ENCODE peak calls at places on chromosomes 7 and 10, in four cellular contexts. T is GM12878, N is HL-60, J is K562. W is an unnamed sample.
A peak's percentile ranks its signal among the peaks of the same experiment; 100 is the strongest.

GRCh38 chr10:59037506-59037905 is 138.9 kb upstream of the PHYHIPL start:
- DNase-seq in T (no peak), J (no peak), N (no peak), W (no peak)

GRCh38 chr7:157827863-157828160 is 491.0 kb downstream of the DNAJB6 start:
- DNase-seq in N (no peak), J (no peak), T (no peak), W (no peak)

GRCh38 chr10:117217196-117217761 is 20.0 kb downstream of the KCNK18 start:
- DNase-seq in T (no peak), J (no peak), N (no peak), W (peak; percentile 44)

GRCh38 chr10:12777840-12778585 is 223.5 kb downstream of the CCDC3 start:
- DNase-seq in N (no peak), J (no peak), T (no peak), W (no peak)

GRCh38 chr10:76429642-76430041 is 998.2 kb downstream of the LRMDA start:
- DNase-seq in N (no peak), T (no peak), J (no peak), W (no peak)

GRCh38 chr10:132833421-132834111 is 47.6 kb upstream of the NKX6-2 start:
- DNase-seq in N (no peak), T (no peak), J (no peak), W (no peak)

GRCh38 chr10:15293862-15294835 is 76.9 kb downstream of the FAM171A1 start:
- DNase-seq in T (no peak), J (no peak), N (no peak), W (no peak)

GRCh38 chr10:86365346-86366032 is 1.1 kb downstream of the GRID1 start:
- DNase-seq in J (no peak), T (no peak), N (no peak), W (peak; percentile 41)

GRCh38 chr7:147894271-147894670 is 696.3 kb upstream of the C7orf33 start:
- DNase-seq in N (no peak), T (no peak), J (no peak), W (no peak)

GRCh38 chr7:145633513-145633912 is 483.1 kb upstream of the CNTNAP2 start:
- DNase-seq in J (no peak), T (no peak), N (no peak), W (no peak)

GRCh38 chr7:54076619-54077018 is 465.6 kb upstream of the VSTM2A start:
- DNase-seq in N (no peak), T (no peak), J (no peak), W (no peak)

GRCh38 chr10:22319559-22320558 is 1.0 kb upstream of the BMI1 start:
- DNase-seq in T (no peak), N (no peak), J (no peak), W (no peak)

GRCh38 chr10:89556590-89556989 is 21.2 kb upstream of the SLC16A12 start:
- DNase-seq in T (no peak), J (no peak), N (no peak), W (no peak)

GRCh38 chr10:50286517-50286916 is 35.2 kb upstream of the ASAH2 start:
- DNase-seq in N (no peak), T (no peak), J (no peak), W (no peak)

GRCh38 chr7:79175390-79175789 is 278.1 kb downstream of the MAGI2 start:
- DNase-seq in N (no peak), T (no peak), J (no peak), W (no peak)

GRCh38 chr10:77604941-77605351 is 32.7 kb downstream of the KCNMA1 start:
- DNase-seq in N (no peak), T (no peak), J (no peak), W (no peak)

GRCh38 chr10:23158370-23158769 is 33.7 kb upstream of the PTF1A start:
- DNase-seq in J (peak; percentile 80), T (no peak), N (peak; percentile 7), W (peak; percentile 53)

GRCh38 chr7:604038-604883 is 84.6 kb upstream of the PDGFA start:
- DNase-seq in J (peak; percentile 86), T (peak; percentile 71), N (peak; percentile 35), W (peak; percentile 84)

GRCh38 chr10:104521901-104522827 is 118.9 kb upstream of the SORCS3 start:
- DNase-seq in J (no peak), N (no peak), T (no peak), W (no peak)

GRCh38 chr10:31099101-31099500 is 67.4 kb upstream of the ZNF438 start:
- DNase-seq in J (no peak), T (no peak), N (no peak), W (no peak)

GRCh38 chr10:99854860-99855259 is 72.4 kb downstream of the ABCC2 start:
- DNase-seq in N (peak; percentile 40), J (peak; percentile 16), T (no peak), W (no peak)

GRCh38 chr10:44774676-44775401 is 136.3 kb upstream of the TMEM72 start:
- DNase-seq in J (no peak), N (no peak), T (no peak), W (no peak)

GRCh38 chr10:116417821-116418220 is 9.8 kb upstream of the PNLIPRP3 start:
- DNase-seq in N (no peak), T (no peak), J (no peak), W (no peak)

GRCh38 chr10:102426803-102427287 is 5.5 kb downstream of the CUEDC2 start:
- DNase-seq in N (no peak), J (no peak), T (no peak), W (no peak)

GRCh38 chr10:80460399-80461207 is 6.5 kb downstream of the TSPAN14 start:
- DNase-seq in J (no peak), N (peak; percentile 57), T (no peak), W (no peak)

GRCh38 chr10:35347899-35348608 is 11.7 kb downstream of the CCNY start:
- DNase-seq in J (no peak), T (no peak), N (no peak), W (no peak)

GRCh38 chr10:114708717-114709352 is 50.8 kb upstream of the ABLIM1 start:
- DNase-seq in N (no peak), J (no peak), T (no peak), W (no peak)

DNA sequence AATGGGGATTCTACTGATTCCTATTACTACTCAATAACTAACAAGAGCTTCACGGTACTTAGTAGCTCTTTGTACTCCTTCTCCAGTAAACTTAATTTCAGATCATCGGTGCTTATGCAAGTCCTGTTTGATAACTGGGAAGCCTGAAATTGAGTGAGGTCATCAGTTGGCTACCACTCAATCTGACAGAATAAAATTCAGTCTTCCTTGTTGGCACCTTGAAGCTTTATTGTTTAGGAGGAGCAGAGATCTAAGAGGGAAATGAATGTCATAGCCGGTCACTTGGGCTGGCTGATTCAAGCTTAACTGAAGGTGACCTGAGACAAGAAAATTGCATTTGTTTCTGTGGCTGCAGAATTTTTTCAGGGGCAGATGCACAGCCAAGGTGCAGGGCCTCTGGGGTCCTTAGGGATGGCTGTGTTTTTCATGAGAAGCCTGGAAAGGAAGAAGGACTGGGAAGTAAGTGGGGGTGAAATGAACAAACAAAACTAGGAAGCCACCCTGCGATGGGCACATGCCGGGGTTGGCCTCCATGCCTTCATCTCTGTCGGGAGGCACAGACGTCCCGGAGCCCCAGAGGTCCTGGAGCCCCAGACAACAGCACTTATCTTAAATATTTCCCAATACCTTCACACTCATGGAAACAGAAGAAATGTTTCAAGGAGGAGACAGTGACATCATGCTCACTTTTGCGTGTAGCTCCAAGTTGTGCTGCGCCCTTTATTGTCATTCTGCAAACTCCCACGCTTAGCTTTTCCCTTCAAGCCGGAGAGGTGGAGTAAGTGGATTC is 85.0 kb upstream of the KIF5B start:
- DNase-seq in J (no peak), T (no peak), N (no peak), W (no peak)
- TF ChIP-seq POLR2AphosphoS5 in J (no peak), T (no peak), N (no peak), W (no peak)

GRCh38 chr7:56092789-56093531 is at the start of gene PHKG1:
- DNase-seq in T (no peak), N (no peak), J (peak; percentile 67), W (no peak)
- TF ChIP-seq SPI1 in T (no peak), N (no peak), J (no peak), W (no peak)

DNA sequence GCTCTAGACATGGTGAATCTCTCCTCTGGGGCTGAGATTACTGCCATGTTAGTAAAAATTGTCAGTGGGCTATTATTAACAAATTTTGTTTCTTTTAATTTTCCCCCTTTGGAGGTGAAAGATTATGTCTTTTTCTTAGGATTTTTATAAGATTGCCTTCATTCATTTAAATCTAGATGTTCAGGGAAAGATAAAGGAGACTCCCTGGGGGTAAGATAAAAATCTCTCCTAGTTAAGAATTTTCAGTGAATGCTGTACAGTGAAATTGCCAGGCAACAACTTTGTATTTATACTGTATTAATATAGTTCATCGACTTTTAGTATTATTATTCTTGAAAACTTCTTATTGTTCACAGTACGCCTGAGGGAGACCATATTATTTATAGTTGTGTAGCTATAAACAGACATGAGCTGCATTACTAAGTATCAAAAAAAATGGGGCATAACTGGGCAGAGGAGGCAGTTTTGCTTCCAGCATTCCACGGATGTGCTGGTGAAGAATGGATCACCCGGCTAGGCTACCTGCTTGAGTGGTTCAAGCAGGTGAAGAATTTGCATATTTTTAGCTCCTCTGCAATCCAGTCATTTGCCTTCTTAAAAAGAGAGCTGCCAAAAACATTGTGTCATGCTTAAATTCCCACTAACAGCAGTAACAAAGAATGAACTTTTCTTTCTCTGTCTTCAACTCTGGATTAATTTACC is 552.1 kb downstream of the DNAJB9 start:
- DNase-seq in T (no peak), J (no peak), N (no peak), W (no peak)
- TF ChIP-seq POLR2AphosphoS5 in T (no peak), J (no peak), N (no peak), W (no peak)

DNA sequence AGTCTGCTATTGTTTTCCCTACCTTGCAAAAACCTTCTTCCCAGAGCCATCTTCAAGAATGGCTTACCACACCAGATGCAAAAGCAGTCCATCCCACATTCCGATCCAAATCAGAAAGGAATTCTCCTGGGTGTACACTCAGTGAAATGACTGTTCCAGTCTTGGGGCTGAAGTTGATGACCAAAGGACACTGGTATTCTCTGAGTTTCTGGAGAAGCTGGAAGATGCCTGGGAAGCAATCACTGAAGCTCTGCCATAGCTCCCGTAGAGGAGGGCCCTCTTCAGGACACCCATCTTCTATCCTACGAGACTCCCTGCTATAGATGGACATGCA is 155.7 kb downstream of the LCOR start:
- DNase-seq in N (no peak), T (no peak), J (no peak), W (no peak)
- TF ChIP-seq SPI1 in N (no peak), T (no peak), J (no peak), W (no peak)

GRCh38 chr7:4832711-4833110 is 29.1 kb downstream of the PAPOLB start:
- DNase-seq in T (no peak), N (no peak), J (no peak), W (no peak)

GRCh38 chr7:4833176-4833575 is 28.7 kb downstream of the PAPOLB start:
- DNase-seq in N (no peak), J (no peak), T (no peak), W (no peak)

GRCh38 chr7:4833691-4834600 is 27.9 kb downstream of the PAPOLB start:
- DNase-seq in J (no peak), T (no peak), N (no peak), W (no peak)

GRCh38 chr7:4830176-4830575 is 31.7 kb downstream of the PAPOLB start:
- DNase-seq in T (peak; percentile 11), N (peak; percentile 75), J (peak; percentile 77), W (peak; percentile 71)

GRCh38 chr7:4831723-4832495 is 29.9 kb downstream of the PAPOLB start:
- DNase-seq in J (no peak), T (no peak), N (no peak), W (no peak)
- TF ChIP-seq POLR2AphosphoS5 in J (no peak), T (no peak), N (no peak), W (no peak)

GRCh38 chr7:105316578-105317375 is 71.9 kb downstream of the SRPK2 start:
- DNase-seq in T (no peak), N (no peak), J (no peak), W (no peak)
- TF ChIP-seq SPI1 in T (no peak), N (no peak), J (no peak), W (no peak)